ENCODE peak calls at places on chromosomes 3 and 15, in eight cellular contexts. J, D, I, B, X, H, Q and U are unnamed samples.

GRCh38 chr3:126349071-126349470 is 8.1 kb downstream of the KLF15 start:
- DNase-seq in B (no peak), J (peak), H (no peak), X (no peak), I (peak), Q (no peak), D (no peak), U (no peak)

GRCh38 chr3:161100994-161101393 is 4.2 kb downstream of the B3GALNT1 start:
- DNase-seq in Q (no peak), J (peak), I (no peak), B (no peak), H (no peak), X (no peak), D (no peak), U (no peak)

GRCh38 chr15:70376929-70377691 is 279.4 kb upstream of the TLE3 start:
- DNase-seq in D (peak), J (peak), H (peak), B (peak), Q (peak), X (no peak), I (no peak), U (no peak)

GRCh38 chr15:73983211-73983727 is 8.8 kb downstream of the STOML1 start:
- DNase-seq in Q (peak), I (no peak), H (peak), J (no peak), D (peak), B (no peak), X (no peak), U (no peak)

GRCh38 chr15:46265664-46266063 is 630.8 kb downstream of the SQOR start:
- DNase-seq in H (no peak), B (no peak), Q (no peak), X (no peak), D (no peak), J (no peak), I (no peak), U (no peak)

GRCh38 chr3:55157736-55158135 is 229.9 kb upstream of the LRTM1 start:
- DNase-seq in I (no peak), B (no peak), J (no peak), X (no peak), H (no peak), Q (no peak), D (no peak), U (no peak)

GRCh38 chr15:86002444-86002843 is 77.2 kb upstream of the AGBL1 start:
- DNase-seq in I (no peak), Q (peak), D (no peak), X (no peak), B (no peak), H (no peak), J (no peak), U (no peak)

GRCh38 chr3:64627471-64628321 is 60.1 kb downstream of the ADAMTS9 start:
- DNase-seq in J (no peak), D (peak), Q (no peak), H (no peak), X (peak), B (no peak), I (no peak), U (no peak)

GRCh38 chr3:136751259-136752045 is 726 bp downstream of the STAG1 start:
- DNase-seq in D (peak), X (peak), Q (peak), J (peak), B (peak), H (peak), I (peak), U (no peak)

GRCh38 chr3:64238971-64239667 is 13.9 kb upstream of the PRICKLE2 start:
- DNase-seq in I (no peak), D (no peak), H (peak), X (peak), Q (peak), B (no peak), J (peak), U (no peak)

GRCh38 chr15:74179983-74180688 is 6.6 kb downstream of the ISLR start:
- DNase-seq in B (no peak), I (peak), H (no peak), Q (peak), J (no peak), D (peak), X (no peak), U (no peak)

GRCh38 chr3:113783980-113784379 is 37.1 kb downstream of the ATP6V1A start:
- DNase-seq in Q (no peak), B (no peak), X (no peak), J (no peak), D (peak), I (no peak), H (no peak), U (no peak)

GRCh38 chr3:56547486-56547885 is 9.5 kb upstream of the CCDC66 start:
- DNase-seq in D (peak), I (no peak), H (no peak), Q (peak), J (no peak), B (no peak), X (no peak), U (no peak)

GRCh38 chr3:176663819-176664218 is 533.5 kb downstream of the TBL1XR1 start:
- DNase-seq in H (no peak), B (no peak), D (peak), Q (peak), J (no peak), I (no peak), X (peak), U (no peak)

GRCh38 chr15:76823303-76823702 is 81.8 kb downstream of the SCAPER start:
- DNase-seq in J (no peak), I (no peak), B (no peak), Q (no peak), H (no peak), D (no peak), X (no peak), U (no peak)

GRCh38 chr3:81726132-81726531 is 35.3 kb downstream of the GBE1 start:
- DNase-seq in D (peak), X (no peak), H (no peak), J (no peak), B (no peak), I (no peak), Q (no peak), U (no peak)

GRCh38 chr3:59254433-59254832 is 204.6 kb upstream of the CFAP20DC start:
- DNase-seq in Q (no peak), B (no peak), I (no peak), X (no peak), H (no peak), D (no peak), J (no peak), U (no peak)

GRCh38 chr15:70761931-70762468 is 1.4 kb downstream of the UACA start:
- DNase-seq in B (no peak), X (no peak), J (no peak), H (no peak), Q (no peak), I (no peak), D (peak), U (no peak)

GRCh38 chr15:94743668-94744067 is 512.3 kb downstream of the MCTP2 start:
- DNase-seq in I (no peak), H (no peak), B (no peak), J (no peak), Q (no peak), D (no peak), X (no peak), U (no peak)

GRCh38 chr3:160601288-160601687 is 35.9 kb upstream of the KPNA4 start:
- DNase-seq in D (no peak), H (no peak), J (no peak), X (no peak), B (no peak), Q (no peak), I (no peak), U (no peak)

GRCh38 chr3:134625462-134625861 is 25.4 kb downstream of the KY start:
- DNase-seq in D (no peak), H (no peak), X (no peak), J (peak), B (no peak), Q (no peak), I (no peak), U (no peak)

DNA sequence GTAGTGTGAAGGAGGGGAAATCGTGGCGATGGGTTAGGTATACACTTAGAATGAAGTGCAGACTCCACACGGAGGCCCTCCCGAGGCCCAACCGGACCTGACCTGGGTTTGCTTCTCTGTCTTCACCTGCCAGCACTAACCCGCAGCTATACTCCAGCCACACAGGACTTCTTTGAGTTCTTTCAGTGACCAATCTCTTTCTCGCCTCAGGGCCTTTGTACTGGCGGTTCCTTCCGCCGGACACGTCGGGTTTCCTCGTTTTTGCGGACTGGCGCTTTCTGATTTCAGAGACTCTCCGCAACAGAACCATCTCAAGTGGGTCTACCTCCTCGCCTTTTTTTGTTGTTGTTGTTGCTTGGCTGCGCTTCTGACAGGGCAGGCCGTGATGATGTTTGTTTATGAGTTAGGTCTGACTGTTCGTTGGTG is at the start of gene NEIL1:
- DNase-seq in B (no peak), D (peak), Q (no peak), I (no peak), J (peak), H (no peak), X (no peak), U (no peak)
- H3K27ac ChIP-seq in B (peak), D (no peak), Q (no peak), I (peak), J (peak), H (peak), X (peak), U (peak)

DNA sequence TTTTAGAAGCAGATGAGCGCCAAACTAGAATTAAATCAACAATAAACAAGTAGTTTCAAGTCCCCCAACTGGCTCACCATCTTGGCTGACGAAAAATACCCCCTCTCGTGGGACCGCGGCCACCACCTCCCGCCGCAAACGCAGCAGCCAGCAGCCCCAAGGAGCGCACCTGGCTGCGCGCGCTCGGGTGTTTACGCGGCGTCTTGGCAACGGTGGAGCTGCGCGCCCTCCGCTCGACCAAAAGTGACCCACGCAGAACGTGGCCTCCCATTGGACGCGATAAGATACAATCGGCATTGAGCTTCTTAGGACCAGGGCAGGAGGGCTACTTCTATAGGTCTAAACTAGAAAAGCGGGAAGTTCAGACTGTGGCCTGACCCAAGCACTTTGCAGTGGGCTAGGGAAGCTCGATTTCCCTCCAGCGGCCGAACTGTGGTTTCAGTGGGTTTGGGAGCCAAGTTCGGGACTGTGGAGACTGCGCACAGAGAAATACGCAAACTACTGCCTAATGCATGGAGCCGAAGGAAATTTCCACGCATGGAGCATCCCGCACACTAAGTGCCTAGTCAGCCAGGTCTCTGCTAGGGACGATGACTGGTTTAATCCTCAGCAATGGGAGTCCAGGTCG is at the start of gene MNS1:
- DNase-seq in X (peak), I (peak), D (peak), J (peak), Q (peak), H (peak), B (peak), U (peak)
- TF ChIP-seq POLR2AphosphoS5 in X (no peak), I (peak), D (no peak), J (peak), Q (peak), H (peak), B (no peak), U (no peak)

GRCh38 chr15:62835351-62835750 is 207.2 kb upstream of the TPM1 start:
- DNase-seq in Q (no peak), X (no peak), H (peak), J (no peak), B (no peak), D (no peak), I (no peak), U (no peak)
- H3K27ac ChIP-seq in Q (no peak), X (no peak), H (peak), J (no peak), B (no peak), D (no peak), I (no peak), U (no peak)

DNA sequence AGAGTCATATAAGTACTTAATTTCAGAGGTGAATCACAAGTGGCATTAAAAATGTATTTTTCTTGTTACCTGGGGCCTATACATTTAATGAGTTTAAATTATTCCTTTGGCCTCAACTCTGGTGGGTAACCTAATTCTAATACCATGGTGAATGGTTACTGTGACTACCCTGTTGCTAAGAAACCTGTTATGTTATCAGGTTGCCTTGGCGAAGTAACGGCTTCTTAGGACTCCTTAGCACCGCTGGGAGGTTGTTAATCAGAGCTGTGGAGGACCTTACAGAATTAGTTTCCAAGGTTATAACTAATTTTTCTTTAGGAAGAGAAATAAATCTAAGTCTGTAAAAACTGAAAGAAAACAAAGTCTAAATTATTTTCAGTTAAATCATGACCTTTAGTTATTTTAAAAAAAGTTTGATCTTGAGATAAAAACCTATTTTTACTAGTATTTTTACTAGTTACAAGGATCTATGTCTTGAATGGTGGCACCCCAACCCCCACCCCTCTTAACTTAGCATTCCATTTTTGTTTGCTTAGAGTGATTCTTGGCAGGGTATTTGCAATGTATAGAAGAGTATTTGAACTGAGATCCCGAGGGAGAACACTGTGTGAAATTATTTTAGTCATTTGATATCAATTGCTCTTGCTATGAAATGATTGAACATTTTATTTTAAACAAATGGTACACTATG is 155.5 kb downstream of the FNDC3B start:
- DNase-seq in H (no peak), X (no peak), B (no peak), D (peak), I (no peak), Q (peak), J (no peak), U (no peak)
- TF ChIP-seq POLR2AphosphoS5 in H (no peak), X (peak), B (no peak), D (no peak), I (no peak), Q (no peak), J (no peak), U (no peak)

GRCh38 chr3:188959013-188959412 is 212.8 kb upstream of the TPRG1 start:
- DNase-seq in J (no peak), Q (no peak), B (no peak), I (no peak), X (no peak), H (no peak), D (no peak), U (no peak)

GRCh38 chr3:188956839-188957489 is 214.8 kb upstream of the TPRG1 start:
- DNase-seq in Q (peak), H (no peak), I (no peak), X (peak), B (peak), J (no peak), D (peak), U (peak)

GRCh38 chr3:188950832-188951489 is 220.8 kb upstream of the TPRG1 start:
- DNase-seq in H (peak), Q (no peak), B (no peak), I (no peak), X (peak), J (peak), D (peak), U (peak)

GRCh38 chr3:188954590-188955208 is 217.1 kb upstream of the TPRG1 start:
- DNase-seq in I (peak), X (peak), Q (peak), J (peak), D (peak), H (peak), B (peak), U (peak)

DNA sequence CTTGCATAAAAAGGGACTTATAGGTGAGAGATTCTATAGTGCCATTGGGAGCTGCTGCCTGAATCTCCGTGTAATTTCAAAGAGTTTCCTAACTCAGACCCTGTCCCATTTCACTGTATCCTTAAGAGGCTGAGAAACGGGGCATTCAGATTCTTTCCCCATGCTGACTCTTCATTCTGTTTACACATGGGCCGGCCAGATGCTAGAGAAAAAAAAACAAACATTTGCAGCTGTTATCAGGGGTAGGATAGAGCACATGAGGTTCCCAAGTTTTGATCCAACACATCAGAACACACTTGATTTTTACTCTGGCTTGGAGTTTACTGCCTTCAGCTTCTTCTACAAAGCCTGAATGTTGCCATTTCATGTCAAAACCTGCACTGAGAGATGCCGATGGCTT is 215.9 kb upstream of the TPRG1 start:
- DNase-seq in H (no peak), I (no peak), J (no peak), D (no peak), B (no peak), X (no peak), Q (no peak), U (no peak)
- H3K27ac ChIP-seq in H (peak), I (no peak), J (peak), D (no peak), B (no peak), X (no peak), Q (no peak), U (peak)

DNA sequence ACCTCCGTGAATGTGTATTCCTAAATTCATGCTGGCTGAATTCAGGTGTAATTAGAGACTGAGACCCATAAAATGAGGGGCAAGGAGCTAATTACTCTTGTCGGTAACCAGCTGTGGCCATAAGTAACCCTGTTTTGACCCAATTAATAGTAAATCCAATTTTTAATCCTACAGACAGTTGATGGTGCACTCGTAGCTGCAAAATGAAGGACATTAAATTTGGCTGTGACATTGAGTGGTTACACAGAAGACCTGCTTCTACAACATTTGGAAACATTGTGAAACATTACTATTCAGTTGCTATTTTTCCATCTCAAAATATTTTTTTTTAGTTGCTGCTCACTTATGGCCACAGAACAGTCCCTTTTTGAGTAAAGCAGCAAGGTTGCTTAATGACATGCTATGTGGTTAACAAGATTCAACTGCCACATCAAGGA is 33.0 kb downstream of the MBNL1 start:
- DNase-seq in X (no peak), B (no peak), Q (no peak), I (no peak), J (no peak), H (no peak), D (no peak), U (no peak)
- TF ChIP-seq POLR2AphosphoS5 in X (no peak), B (no peak), Q (no peak), I (no peak), J (peak), H (peak), D (no peak), U (no peak)

DNA sequence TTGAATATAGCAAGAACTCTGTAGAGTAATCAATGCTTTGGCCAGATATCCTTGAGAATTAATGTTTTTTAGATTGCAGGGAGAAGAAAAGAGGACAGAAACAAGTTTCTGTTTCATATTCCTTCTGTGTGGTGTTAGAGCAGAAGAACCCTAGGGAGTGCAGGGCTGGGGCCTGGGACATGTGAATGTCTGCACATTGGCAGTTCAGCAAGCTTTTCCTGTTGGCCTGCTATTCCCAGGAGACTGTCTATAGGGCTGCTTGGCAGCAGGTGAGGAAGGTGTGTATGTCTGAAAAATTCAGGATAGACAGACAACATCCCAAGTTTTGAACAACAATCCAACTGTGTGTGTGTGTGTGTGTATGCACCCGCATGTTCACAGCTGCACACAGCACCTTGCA is 13.6 kb upstream of the CNBP start:
- DNase-seq in X (no peak), J (no peak), D (peak), I (no peak), B (no peak), H (no peak), Q (no peak), U (no peak)
- H3K27ac ChIP-seq in X (no peak), J (peak), D (no peak), I (peak), B (no peak), H (no peak), Q (peak), U (no peak)